ENCODE peak calls at places on chromosomes 7 and 10, in ten cellular contexts. K, P, B, E, W, U, N, M, A and G are unnamed samples.

GRCh38 chr10:104387130-104387888 is 33.7 kb downstream of the CFAP58 start:
- DNase-seq in M (no peak), A (no peak), W (no peak), N (no peak), P (no peak), B (no peak), K (no peak), U (no peak), E (no peak), G (no peak)

GRCh38 chr7:27192546-27193334 is 7.2 kb downstream of the HOXA13 start:
- DNase-seq in K (peak), P (no peak), M (no peak), U (no peak), E (no peak), B (peak), A (no peak), W (no peak), N (peak), G (no peak)

GRCh38 chr10:131277278-131277677 is 34.2 kb downstream of the TCERG1L start:
- DNase-seq in E (no peak), M (no peak), A (no peak), B (no peak), W (no peak), U (no peak), P (no peak), N (no peak), K (no peak), G (no peak)

GRCh38 chr7:40775877-40776276 is 641.1 kb downstream of the SUGCT start:
- DNase-seq in E (no peak), U (no peak), W (no peak), P (no peak), M (no peak), N (no peak), K (no peak), B (no peak), A (no peak), G (no peak)

GRCh38 chr7:142303650-142304049 is 45.8 kb upstream of the PRSS58 start:
- DNase-seq in E (no peak), U (no peak), M (no peak), A (peak), P (no peak), B (peak), N (peak), W (peak), K (no peak), G (peak)

GRCh38 chr10:110641256-110641655 is 2.9 kb upstream of the RBM20 start:
- DNase-seq in M (peak), B (no peak), N (no peak), W (peak), K (no peak), A (no peak), P (no peak), E (peak), U (peak), G (no peak)

GRCh38 chr7:102819151-102819550 is 70.4 kb downstream of the FAM185A start:
- DNase-seq in B (no peak), W (no peak), A (no peak), M (no peak), E (no peak), K (no peak), U (no peak), N (no peak), P (no peak), G (peak)

GRCh38 chr10:15515207-15515606 is 144.1 kb upstream of the FAM171A1 start:
- DNase-seq in W (no peak), N (no peak), E (no peak), A (no peak), P (peak), K (no peak), B (no peak), U (no peak), M (no peak), G (peak)

GRCh38 chr7:69654381-69654780 is 56.1 kb downstream of the AUTS2 start:
- DNase-seq in B (peak), K (no peak), U (no peak), A (no peak), N (no peak), W (no peak), E (no peak), M (no peak), P (peak), G (no peak)

GRCh38 chr10:68665841-68666240 is 55.2 kb upstream of the CCAR1 start:
- DNase-seq in A (no peak), M (no peak), K (no peak), E (no peak), P (no peak), B (no peak), W (no peak), N (no peak), U (no peak), G (no peak)

GRCh38 chr10:119546009-119546408 is 3.5 kb upstream of the RGS10 start:
- DNase-seq in M (no peak), K (no peak), P (no peak), N (no peak), A (no peak), B (no peak), W (no peak), U (no peak), E (no peak), G (no peak)

GRCh38 chr7:142808802-142809583 is 38.2 kb downstream of the PRSS2 start:
- DNase-seq in U (no peak), P (no peak), A (no peak), N (peak), B (no peak), K (no peak), E (peak), W (peak), M (no peak), G (no peak)

GRCh38 chr7:153564391-153564790 is 487.8 kb upstream of the DPP6 start:
- DNase-seq in A (no peak), E (no peak), W (no peak), M (no peak), U (no peak), K (no peak), B (no peak), P (no peak), N (no peak), G (no peak)

GRCh38 chr10:124225468-124226270 is 132.3 kb upstream of the CHST15 start:
- DNase-seq in W (peak), B (no peak), K (no peak), N (no peak), A (no peak), M (no peak), E (no peak), P (no peak), U (no peak), G (no peak)

GRCh38 chr7:48253020-48253419 is 81.8 kb downstream of the ABCA13 start:
- DNase-seq in P (no peak), M (no peak), W (no peak), U (no peak), N (no peak), K (no peak), A (no peak), B (no peak), E (no peak), G (peak)

GRCh38 chr10:100100651-100101525 is 19.2 kb upstream of the CPN1 start:
- DNase-seq in N (peak), P (no peak), A (no peak), E (no peak), U (peak), W (no peak), K (no peak), B (peak), M (peak), G (no peak)

GRCh38 chr7:152544481-152544927 is 108.7 kb upstream of the KMT2C start:
- DNase-seq in U (no peak), B (peak), E (no peak), M (no peak), A (no peak), N (no peak), P (no peak), K (no peak), W (no peak), G (no peak)

GRCh38 chr10:121596668-121597503 is 1.4 kb downstream of the FGFR2 start:
- DNase-seq in U (peak), K (no peak), A (peak), P (peak), M (no peak), N (peak), B (no peak), W (no peak), E (no peak), G (peak)

GRCh38 chr7:778271-778967 is 51.3 kb upstream of the PRKAR1B start:
- DNase-seq in W (no peak), E (no peak), B (no peak), M (no peak), A (no peak), K (no peak), N (no peak), P (no peak), U (no peak), G (no peak)

GRCh38 chr7:111647881-111648280 is 85.6 kb upstream of the IMMP2L start:
- DNase-seq in P (no peak), A (no peak), M (no peak), E (no peak), K (no peak), B (no peak), W (no peak), N (no peak), U (no peak), G (no peak)

GRCh38 chr10:6144609-6145413 is 56.0 kb downstream of the RBM17 start:
- DNase-seq in E (peak), U (peak), N (peak), W (peak), B (peak), M (peak), K (peak), A (peak), P (peak), G (peak)

GRCh38 chr7:135965602-135966001 is 11.6 kb downstream of the MTPN start:
- DNase-seq in E (no peak), N (no peak), A (no peak), U (no peak), W (no peak), K (no peak), B (peak), M (no peak), P (no peak), G (no peak)

GRCh38 chr7:112937651-112938390 is 147.6 kb upstream of the TMEM168 start:
- DNase-seq in E (no peak), N (no peak), U (no peak), A (no peak), P (no peak), W (peak), M (no peak), B (peak), K (no peak), G (no peak)

GRCh38 chr10:76432274-76433012 is 1001.0 kb downstream of the LRMDA start:
- DNase-seq in M (no peak), N (no peak), B (no peak), P (peak), A (no peak), E (no peak), K (no peak), W (no peak), U (peak), G (peak)

GRCh38 chr10:1399431-1400120 is 337.7 kb downstream of the ADARB2 start:
- DNase-seq in M (no peak), K (no peak), A (no peak), N (no peak), U (no peak), W (no peak), P (no peak), E (no peak), B (no peak), G (no peak)

GRCh38 chr7:1560620-1561031 is 4.6 kb upstream of the TMEM184A start:
- DNase-seq in W (no peak), P (no peak), K (no peak), E (no peak), B (no peak), U (no peak), A (no peak), M (no peak), N (no peak), G (no peak)

GRCh38 chr10:47137311-47137851 is 162.6 kb upstream of the GDF10 start:
- DNase-seq in B (no peak), N (no peak), E (no peak), W (no peak), K (no peak), M (peak), U (peak), P (no peak), A (no peak), G (no peak)

GRCh38 chr7:81013036-81013435 is 94.2 kb upstream of the SEMA3C start:
- DNase-seq in U (peak), K (no peak), N (no peak), M (peak), E (no peak), A (no peak), B (no peak), W (no peak), P (no peak), G (peak)

GRCh38 chr7:158959021-158959717 is 102.8 kb downstream of the DYNC2I1 start:
- DNase-seq in W (no peak), U (no peak), A (no peak), M (no peak), B (no peak), P (no peak), N (no peak), K (no peak), E (no peak), G (no peak)

GRCh38 chr7:42407828-42408227 is 170.8 kb upstream of the GLI3 start:
- DNase-seq in E (no peak), M (no peak), A (no peak), P (no peak), U (no peak), B (no peak), K (no peak), W (no peak), N (no peak), G (peak)

GRCh38 chr7:4815609-4816418 is 40.4 kb downstream of the AP5Z1 start:
- DNase-seq in B (no peak), K (no peak), U (no peak), E (no peak), M (no peak), N (no peak), P (no peak), W (no peak), A (no peak), G (no peak)

GRCh38 chr10:14032406-14032998 is 298.2 kb downstream of the FRMD4A start:
- DNase-seq in N (peak), W (peak), E (peak), A (peak), B (peak), U (no peak), K (no peak), M (no peak), P (no peak), G (peak)

GRCh38 chr7:45709168-45710034 is 135.2 kb downstream of the ADCY1 start:
- DNase-seq in E (no peak), N (no peak), M (no peak), A (no peak), B (no peak), K (peak), P (peak), W (no peak), U (no peak), G (no peak)

GRCh38 chr7:27606270-27607209 is 56.1 kb downstream of the HIBADH start:
- DNase-seq in E (no peak), A (no peak), P (no peak), B (no peak), W (no peak), M (no peak), K (no peak), U (no peak), N (peak), G (peak)